ENCODE peak calls at places on chromosomes 6 and 20, in four cellular contexts. Z is K562, G is sigmoid colon, V is ovary. Y is an unnamed sample.

GRCh38 chr6:134477991-134478635 is 160.2 kb upstream of the SGK1 start:
- DNase-seq in G (no peak), Z (no peak), V (no peak), Y (no peak)

GRCh38 chr6:152380993-152381898 is 255.9 kb downstream of the SYNE1 start:
- DNase-seq in G (peak; percentile 95), V (peak; percentile 79), Z (no peak), Y (peak; percentile 75)

GRCh38 chr6:24543683-24544082 is 48.9 kb downstream of the ALDH5A1 start:
- DNase-seq in Z (no peak), V (no peak), G (no peak), Y (no peak)

GRCh38 chr20:19835533-19836222 is 77.6 kb downstream of the RIN2 start:
- DNase-seq in V (no peak), Z (no peak), G (no peak), Y (no peak)

GRCh38 chr20:4814696-4815252 is 93.1 kb downstream of the PRND start:
- DNase-seq in G (no peak), Z (no peak), V (no peak), Y (no peak)

GRCh38 chr20:50999355-50999754 is 23.6 kb downstream of the KCNG1 start:
- DNase-seq in Z (no peak), G (no peak), V (no peak), Y (no peak)

GRCh38 chr6:5295612-5296011 is 34.3 kb downstream of the FARS2 start:
- DNase-seq in Z (no peak), V (no peak), G (no peak), Y (no peak)

GRCh38 chr20:54084727-54085368 is 14.5 kb upstream of the BCAS1 start:
- DNase-seq in Z (no peak), V (no peak), G (no peak), Y (no peak)

GRCh38 chr6:46175446-46175845 is 4.7 kb upstream of the ENPP5 start:
- DNase-seq in Z (no peak), G (no peak), V (no peak), Y (no peak)
- TF ChIP-seq EP300 in Z (no peak), G (no peak), V (no peak), Y (no peak)

DNA sequence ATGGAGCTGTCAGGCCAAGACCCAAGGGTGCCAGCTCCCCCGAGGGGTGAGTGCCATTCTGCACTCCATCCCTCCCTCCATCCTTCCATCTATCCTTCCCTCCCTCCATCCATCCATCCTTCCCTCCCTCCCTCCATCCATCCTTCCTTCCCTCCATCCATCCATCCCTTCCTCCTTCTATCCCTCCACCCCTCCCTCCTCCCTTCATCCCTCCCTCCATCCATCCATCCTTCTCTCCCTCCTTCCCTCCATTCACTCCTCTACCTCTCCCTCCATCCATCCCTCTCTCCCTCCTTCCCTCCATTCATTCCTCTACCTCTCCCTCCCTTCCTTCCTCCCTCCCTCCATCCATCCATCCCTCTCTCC is 41.3 kb upstream of the MRGBP start:
- DNase-seq in G (no peak), V (no peak), Z (no peak), Y (no peak)
- H3K4me1 ChIP-seq in G (peaks cover 48% of the 10 kb centered on the region), V (peaks cover 2% of the 10 kb centered on the region), Z (peaks cover 38% of the 10 kb centered on the region), Y (no peaks in the 10 kb centered on the region)

DNA sequence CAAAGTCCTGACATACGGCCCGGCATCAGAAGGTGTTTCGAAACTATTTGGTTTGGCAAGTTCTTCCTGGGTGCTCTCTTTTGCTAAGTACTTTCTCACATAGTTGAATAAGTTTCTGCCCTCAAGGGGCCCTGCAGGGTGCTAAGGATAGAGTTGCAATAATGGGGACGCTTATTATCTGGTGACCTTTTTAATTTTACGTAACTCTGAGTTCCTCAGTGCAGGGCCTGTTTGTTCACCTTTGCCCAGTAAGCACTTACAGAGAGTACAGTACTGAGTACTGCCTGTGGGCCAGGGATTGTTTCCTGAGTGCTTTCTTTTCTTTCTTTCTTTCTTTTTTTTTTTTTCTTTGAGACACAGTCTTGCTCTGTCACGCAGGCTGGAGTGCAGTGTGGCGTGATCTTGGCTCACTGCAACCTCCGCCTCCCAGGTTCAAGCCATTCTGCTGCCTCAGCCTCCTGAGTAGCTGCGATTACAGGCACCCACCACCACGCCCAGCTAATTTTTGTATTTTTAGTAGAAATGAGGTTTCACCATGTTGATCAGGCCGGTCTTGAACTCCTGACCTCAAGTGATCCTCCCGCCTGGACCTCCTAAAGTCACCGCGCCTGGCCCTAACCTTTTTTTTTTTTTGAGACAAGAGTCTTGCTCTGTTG is 4.5 kb upstream of the PXMP4 start:
- DNase-seq in Z (no peak), V (no peak), G (no peak), Y (no peak)
- TF ChIP-seq EP300 in Z (no peak), V (no peak), G (no peak), Y (no peak)

GRCh38 chr6:53244958-53245357 is 96.3 kb upstream of the GCM1 start:
- DNase-seq in G (no peak), V (no peak), Z (no peak), Y (no peak)
- H3K4me1 ChIP-seq in G (no peaks in the 10 kb centered on the region), V (no peaks in the 10 kb centered on the region), Z (no peaks in the 10 kb centered on the region), Y (no peaks in the 10 kb centered on the region)

GRCh38 chr6:34644716-34645115 is 51.9 kb downstream of the ILRUN start:
- DNase-seq in G (no peak), V (no peak), Z (no peak), Y (no peak)

GRCh38 chr6:34648808-34649207 is 47.8 kb downstream of the ILRUN start:
- DNase-seq in Z (no peak), V (no peak), G (no peak), Y (no peak)

GRCh38 chr6:34642427-34642826 is 54.1 kb downstream of the ILRUN start:
- DNase-seq in G (no peak), Z (no peak), V (no peak), Y (no peak)

GRCh38 chr6:34646714-34647113 is 49.9 kb downstream of the ILRUN start:
- DNase-seq in G (no peak), Z (no peak), V (no peak), Y (no peak)

DNA sequence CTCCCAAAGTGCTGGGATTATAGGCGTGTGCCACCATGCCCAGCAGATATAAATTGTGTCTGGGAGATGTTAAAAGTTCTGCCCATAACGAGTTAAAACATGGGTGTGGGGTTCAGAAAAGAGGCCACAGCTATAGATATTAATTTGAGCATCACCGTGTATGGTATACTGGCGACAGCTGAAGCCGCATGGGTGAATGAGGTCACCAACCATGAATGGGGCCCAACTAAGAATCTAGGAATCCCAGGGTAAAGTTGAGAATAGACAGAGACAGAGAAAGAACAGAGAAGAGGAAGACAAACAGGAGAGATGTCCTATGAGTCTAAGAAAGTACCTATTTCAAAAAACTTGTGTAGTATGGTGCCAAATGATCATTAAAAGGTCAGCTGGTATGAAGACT is 50.9 kb downstream of the ILRUN start:
- DNase-seq in V (no peak), Z (no peak), G (no peak), Y (no peak)
- TF ChIP-seq EP300 in V (no peak), Z (no peak), G (no peak), Y (no peak)

GRCh38 chr6:166615059-166615770 is 11.8 kb downstream of the RPS6KA2 start:
- DNase-seq in Z (no peak), G (no peak), V (peak; percentile 69), Y (no peak)
- H3K4me1 ChIP-seq in Z (no peaks in the 10 kb centered on the region), G (peaks cover 55% of the 10 kb centered on the region), V (peaks cover 39% of the 10 kb centered on the region), Y (peaks cover 77% of the 10 kb centered on the region)